ENCODE peak calls at places on chromosomes 3 and 15, in five cellular contexts. H is skeletal muscle cell, Z is neural crest cell, Y is adipocyte, A is fibroblast of gingiva. C is an unnamed sample.

GRCh38 chr3:29515451-29515850 is 234.6 kb downstream of the RBMS3 start:
- DNase-seq in A (no peak), Y (no peak), H (no peak), Z (no peak), C (no peak)

GRCh38 chr3:105459566-105460290 is 93.0 kb downstream of the ALCAM start:
- DNase-seq in A (no peak), Y (no peak), H (no peak), Z (no peak), C (no peak)

GRCh38 chr3:55804170-55805095 is 317.3 kb upstream of the WNT5A start:
- DNase-seq in H (no peak), Y (no peak), Z (no peak), A (no peak), C (no peak)

GRCh38 chr3:55780913-55781312 is 293.8 kb upstream of the WNT5A start:
- DNase-seq in H (no peak), A (no peak), Z (no peak), Y (no peak), C (no peak)

GRCh38 chr3:100880072-100880471 is 113.1 kb downstream of the ABI3BP start:
- DNase-seq in Y (no peak), H (no peak), A (peak; percentile 51), Z (no peak), C (no peak)

GRCh38 chr15:66046751-66047150 is 177.5 kb downstream of the RAB11A start:
- DNase-seq in A (no peak), Z (no peak), Y (no peak), H (no peak), C (no peak)

GRCh38 chr3:86562095-86562494 is 428.9 kb downstream of the VGLL3 start:
- DNase-seq in Z (no peak), H (no peak), Y (no peak), A (no peak), C (no peak)

GRCh38 chr3:34132069-34132677 is 333.7 kb downstream of the PDCD6IP start:
- DNase-seq in Z (no peak), H (peak; percentile 28), Y (peak; percentile 51), A (no peak), C (no peak)

GRCh38 chr3:143963946-143964345 is 7.7 kb upstream of the DIPK2A start:
- DNase-seq in A (peak; percentile 29), Y (no peak), H (no peak), Z (no peak), C (no peak)

GRCh38 chr15:67321352-67321751 is 66.8 kb downstream of the IQCH start:
- DNase-seq in A (no peak), H (no peak), Z (no peak), Y (no peak), C (no peak)

GRCh38 chr15:85282504-85283115 is 97.8 kb upstream of the AKAP13 start:
- DNase-seq in Y (peak; percentile 60), Z (no peak), A (peak; percentile 59), H (peak; percentile 21), C (no peak)

C was measured in Jurkat, Clone E6-1.